ENCODE peak calls at places on chromosomes 13 and 19, in five cellular contexts. Z is HAP-1, E is neuronal stem cell, V is mammary epithelial cell, S is M059J. H is an unnamed sample.
A peak's percentile ranks its signal among the peaks of the same experiment; 100 is the strongest.

GRCh38 chr13:30499338-30499737 is 33.6 kb upstream of the HMGB1 start:
- DNase-seq in Z (no peak), S (no peak), E (no peak), V (no peak), H (no peak)

GRCh38 chr13:76885203-76886004 is 801 bp downstream of the KCTD12 start:
- DNase-seq in S (peak; percentile 70), V (peak; percentile 74), E (peak; percentile 48), Z (peak; percentile 51), H (peak; percentile 45)

GRCh38 chr19:54952591-54953344 is 5.4 kb upstream of the NLRP7 start:
- DNase-seq in Z (no peak), V (no peak), E (peak; percentile 33), S (peak; percentile 90), H (no peak)

GRCh38 chr13:26465514-26465913 is 92.0 kb upstream of the WASF3 start:
- DNase-seq in V (no peak), S (no peak), Z (no peak), E (no peak), H (no peak)

GRCh38 chr13:24097667-24098066 is 62.9 kb upstream of the SPATA13 start:
- DNase-seq in S (no peak), V (no peak), Z (no peak), E (no peak), H (no peak)

GRCh38 chr13:23966691-23967615 is 69.7 kb upstream of the C1QTNF9B start:
- DNase-seq in E (no peak), S (peak; percentile 16), Z (no peak), V (no peak), H (no peak)

GRCh38 chr19:50861025-50861424 is 6.3 kb downstream of the KLK3 start:
- DNase-seq in E (no peak), V (peak; percentile 40), S (peak; percentile 4), Z (no peak), H (no peak)

GRCh38 chr13:113628291-113629270 is 29.4 kb downstream of the ATP4B start:
- DNase-seq in Z (no peak), S (no peak), V (no peak), E (no peak), H (no peak)

GRCh38 chr13:113629814-113630213 is 28.2 kb downstream of the ATP4B start:
- DNase-seq in E (no peak), S (no peak), V (no peak), Z (no peak), H (no peak)

GRCh38 chr13:67221630-67222226 is 8.4 kb downstream of the PCDH9 start:
- DNase-seq in V (no peak), E (no peak), S (no peak), Z (no peak), H (no peak)

H was measured in NCI-H526.